ENCODE peak calls at places on chromosome 17, in nine cellular contexts. One of them, this sample, is unnamed.

GRCh38 chr17:32516940-32517711 is 30.3 kb downstream of the CDK5R1 start:
- DNase-seq in Karpas-422: no peak
- DNase-seq in naive thymus-derived CD4-positive, alpha-beta T cell: no peak
- DNase-seq in CD4-positive, CD25-positive, alpha-beta regulatory T cell: no peak
- DNase-seq in A673: peak; percentile 38
- DNase-seq in right atrium auricular region: no peak
- DNase-seq in right cardiac atrium: no peak
- DNase-seq in pancreas: no peak
- DNase-seq in mesendoderm: peak; percentile 37
- DNase-seq in this sample: no peak

GRCh38 chr17:47717261-47717697 is 15.8 kb upstream of the TBX21 start:
- DNase-seq in right atrium auricular region: no peak
- DNase-seq in naive thymus-derived CD4-positive, alpha-beta T cell: no peak
- DNase-seq in right cardiac atrium: no peak
- DNase-seq in CD4-positive, CD25-positive, alpha-beta regulatory T cell: no peak
- DNase-seq in mesendoderm: no peak
- DNase-seq in A673: no peak
- DNase-seq in Karpas-422: no peak
- DNase-seq in pancreas: no peak
- DNase-seq in this sample: no peak

GRCh38 chr17:70307430-70307829 is 138.1 kb downstream of the KCNJ2 start:
- DNase-seq in naive thymus-derived CD4-positive, alpha-beta T cell: no peak
- DNase-seq in pancreas: no peak
- DNase-seq in right atrium auricular region: no peak
- DNase-seq in CD4-positive, CD25-positive, alpha-beta regulatory T cell: no peak
- DNase-seq in mesendoderm: no peak
- DNase-seq in Karpas-422: no peak
- DNase-seq in A673: no peak
- DNase-seq in right cardiac atrium: no peak
- DNase-seq in this sample: no peak

GRCh38 chr17:27771576-27771975 is 28.8 kb downstream of the NOS2 start:
- DNase-seq in CD4-positive, CD25-positive, alpha-beta regulatory T cell: no peak
- DNase-seq in naive thymus-derived CD4-positive, alpha-beta T cell: no peak
- DNase-seq in Karpas-422: no peak
- DNase-seq in pancreas: no peak
- DNase-seq in mesendoderm: no peak
- DNase-seq in right cardiac atrium: no peak
- DNase-seq in right atrium auricular region: no peak
- DNase-seq in A673: no peak
- DNase-seq in this sample: no peak

GRCh38 chr17:2084766-2085647 is 30.1 kb downstream of the HIC1 start:
- DNase-seq in A673: no peak
- DNase-seq in naive thymus-derived CD4-positive, alpha-beta T cell: no peak
- DNase-seq in pancreas: no peak
- DNase-seq in right cardiac atrium: peak; percentile 61
- DNase-seq in mesendoderm: no peak
- DNase-seq in right atrium auricular region: no peak
- DNase-seq in CD4-positive, CD25-positive, alpha-beta regulatory T cell: no peak
- DNase-seq in Karpas-422: no peak
- DNase-seq in this sample: no peak

GRCh38 chr17:5120036-5120435 is 4.2 kb downstream of the USP6 start:
- DNase-seq in mesendoderm: no peak
- DNase-seq in A673: no peak
- DNase-seq in naive thymus-derived CD4-positive, alpha-beta T cell: no peak
- DNase-seq in CD4-positive, CD25-positive, alpha-beta regulatory T cell: no peak
- DNase-seq in right atrium auricular region: no peak
- DNase-seq in Karpas-422: no peak
- DNase-seq in pancreas: no peak
- DNase-seq in right cardiac atrium: no peak
- DNase-seq in this sample: no peak

GRCh38 chr17:12402963-12403622 is 262.6 kb upstream of the MYOCD start:
- DNase-seq in right cardiac atrium: no peak
- DNase-seq in naive thymus-derived CD4-positive, alpha-beta T cell: no peak
- DNase-seq in right atrium auricular region: no peak
- DNase-seq in mesendoderm: peak; percentile 44
- DNase-seq in pancreas: no peak
- DNase-seq in CD4-positive, CD25-positive, alpha-beta regulatory T cell: no peak
- DNase-seq in A673: no peak
- DNase-seq in Karpas-422: no peak
- DNase-seq in this sample: no peak

GRCh38 chr17:69672924-69673323 is 258.4 kb downstream of the MAP2K6 start:
- DNase-seq in right cardiac atrium: no peak
- DNase-seq in CD4-positive, CD25-positive, alpha-beta regulatory T cell: no peak
- DNase-seq in naive thymus-derived CD4-positive, alpha-beta T cell: no peak
- DNase-seq in right atrium auricular region: no peak
- DNase-seq in Karpas-422: no peak
- DNase-seq in pancreas: no peak
- DNase-seq in A673: no peak
- DNase-seq in mesendoderm: peak; percentile 54
- DNase-seq in this sample: no peak

GRCh38 chr17:38914741-38915638 is 10.4 kb upstream of the LASP1NB start:
- DNase-seq in mesendoderm: peak; percentile 44
- DNase-seq in Karpas-422: no peak
- DNase-seq in right cardiac atrium: no peak
- DNase-seq in A673: no peak
- DNase-seq in CD4-positive, CD25-positive, alpha-beta regulatory T cell: no peak
- DNase-seq in pancreas: no peak
- DNase-seq in right atrium auricular region: peak; percentile 23
- DNase-seq in naive thymus-derived CD4-positive, alpha-beta T cell: no peak
- DNase-seq in this sample: no peak

GRCh38 chr17:75109047-75109406 is 742 bp upstream of the ARMC7 start:
- DNase-seq in mesendoderm: no peak
- DNase-seq in naive thymus-derived CD4-positive, alpha-beta T cell: no peak
- DNase-seq in CD4-positive, CD25-positive, alpha-beta regulatory T cell: no peak
- DNase-seq in Karpas-422: peak; percentile 40
- DNase-seq in A673: no peak
- DNase-seq in right atrium auricular region: no peak
- DNase-seq in pancreas: no peak
- DNase-seq in right cardiac atrium: no peak
- DNase-seq in this sample: no peak

GRCh38 chr17:27526603-27527002 is 70.4 kb downstream of the KSR1 start:
- DNase-seq in right atrium auricular region: peak; percentile 68
- DNase-seq in CD4-positive, CD25-positive, alpha-beta regulatory T cell: peak; percentile 74
- DNase-seq in pancreas: peak; percentile 71
- DNase-seq in right cardiac atrium: peak; percentile 55
- DNase-seq in naive thymus-derived CD4-positive, alpha-beta T cell: no peak
- DNase-seq in mesendoderm: peak; percentile 73
- DNase-seq in A673: peak; percentile 30
- DNase-seq in Karpas-422: no peak
- DNase-seq in this sample: no peak

GRCh38 chr17:31690118-31690517 is 168.9 kb downstream of the COPRS start:
- DNase-seq in A673: no peak
- DNase-seq in right cardiac atrium: no peak
- DNase-seq in Karpas-422: no peak
- DNase-seq in naive thymus-derived CD4-positive, alpha-beta T cell: no peak
- DNase-seq in pancreas: no peak
- DNase-seq in CD4-positive, CD25-positive, alpha-beta regulatory T cell: no peak
- DNase-seq in mesendoderm: no peak
- DNase-seq in right atrium auricular region: no peak
- DNase-seq in this sample: no peak

GRCh38 chr17:78601577-78602190 is 24.5 kb upstream of the DNAH17 start:
- DNase-seq in right cardiac atrium: no peak
- DNase-seq in right atrium auricular region: no peak
- DNase-seq in A673: no peak
- DNase-seq in pancreas: no peak
- DNase-seq in CD4-positive, CD25-positive, alpha-beta regulatory T cell: no peak
- DNase-seq in naive thymus-derived CD4-positive, alpha-beta T cell: no peak
- DNase-seq in Karpas-422: no peak
- DNase-seq in mesendoderm: no peak
- DNase-seq in this sample: no peak

GRCh38 chr17:5055543-5055942 is 20.3 kb upstream of the SLC52A1 start:
- DNase-seq in right cardiac atrium: no peak
- DNase-seq in naive thymus-derived CD4-positive, alpha-beta T cell: no peak
- DNase-seq in Karpas-422: peak; percentile 52
- DNase-seq in CD4-positive, CD25-positive, alpha-beta regulatory T cell: no peak
- DNase-seq in pancreas: no peak
- DNase-seq in right atrium auricular region: no peak
- DNase-seq in A673: no peak
- DNase-seq in mesendoderm: peak; percentile 22
- DNase-seq in this sample: no peak

GRCh38 chr17:82386256-82386831 is 14.8 kb downstream of the UTS2R start:
- DNase-seq in CD4-positive, CD25-positive, alpha-beta regulatory T cell: no peak
- DNase-seq in right cardiac atrium: no peak
- DNase-seq in mesendoderm: peak; percentile 21
- DNase-seq in pancreas: no peak
- DNase-seq in Karpas-422: no peak
- DNase-seq in naive thymus-derived CD4-positive, alpha-beta T cell: no peak
- DNase-seq in right atrium auricular region: no peak
- DNase-seq in A673: no peak
- DNase-seq in this sample: no peak

GRCh38 chr17:35819456-35819855 is 10.2 kb downstream of the TAF15 start:
- DNase-seq in right cardiac atrium: no peak
- DNase-seq in Karpas-422: no peak
- DNase-seq in naive thymus-derived CD4-positive, alpha-beta T cell: no peak
- DNase-seq in right atrium auricular region: no peak
- DNase-seq in CD4-positive, CD25-positive, alpha-beta regulatory T cell: no peak
- DNase-seq in pancreas: no peak
- DNase-seq in A673: no peak
- DNase-seq in mesendoderm: no peak
- DNase-seq in this sample: no peak

GRCh38 chr17:55536205-55536604 is 25.0 kb upstream of the SMIM36 start:
- DNase-seq in right cardiac atrium: no peak
- DNase-seq in A673: no peak
- DNase-seq in pancreas: no peak
- DNase-seq in right atrium auricular region: no peak
- DNase-seq in Karpas-422: no peak
- DNase-seq in naive thymus-derived CD4-positive, alpha-beta T cell: no peak
- DNase-seq in CD4-positive, CD25-positive, alpha-beta regulatory T cell: no peak
- DNase-seq in mesendoderm: no peak
- DNase-seq in this sample: no peak

GRCh38 chr17:9021158-9021984 is at the start of gene NTN1:
- DNase-seq in Karpas-422: no peak
- DNase-seq in A673: peak; percentile 61
- DNase-seq in naive thymus-derived CD4-positive, alpha-beta T cell: peak; percentile 25
- DNase-seq in pancreas: peak; percentile 57
- DNase-seq in mesendoderm: no peak
- DNase-seq in CD4-positive, CD25-positive, alpha-beta regulatory T cell: peak; percentile 29
- DNase-seq in right atrium auricular region: peak; percentile 59
- DNase-seq in right cardiac atrium: peak; percentile 66
- DNase-seq in this sample: no peak

DNA sequence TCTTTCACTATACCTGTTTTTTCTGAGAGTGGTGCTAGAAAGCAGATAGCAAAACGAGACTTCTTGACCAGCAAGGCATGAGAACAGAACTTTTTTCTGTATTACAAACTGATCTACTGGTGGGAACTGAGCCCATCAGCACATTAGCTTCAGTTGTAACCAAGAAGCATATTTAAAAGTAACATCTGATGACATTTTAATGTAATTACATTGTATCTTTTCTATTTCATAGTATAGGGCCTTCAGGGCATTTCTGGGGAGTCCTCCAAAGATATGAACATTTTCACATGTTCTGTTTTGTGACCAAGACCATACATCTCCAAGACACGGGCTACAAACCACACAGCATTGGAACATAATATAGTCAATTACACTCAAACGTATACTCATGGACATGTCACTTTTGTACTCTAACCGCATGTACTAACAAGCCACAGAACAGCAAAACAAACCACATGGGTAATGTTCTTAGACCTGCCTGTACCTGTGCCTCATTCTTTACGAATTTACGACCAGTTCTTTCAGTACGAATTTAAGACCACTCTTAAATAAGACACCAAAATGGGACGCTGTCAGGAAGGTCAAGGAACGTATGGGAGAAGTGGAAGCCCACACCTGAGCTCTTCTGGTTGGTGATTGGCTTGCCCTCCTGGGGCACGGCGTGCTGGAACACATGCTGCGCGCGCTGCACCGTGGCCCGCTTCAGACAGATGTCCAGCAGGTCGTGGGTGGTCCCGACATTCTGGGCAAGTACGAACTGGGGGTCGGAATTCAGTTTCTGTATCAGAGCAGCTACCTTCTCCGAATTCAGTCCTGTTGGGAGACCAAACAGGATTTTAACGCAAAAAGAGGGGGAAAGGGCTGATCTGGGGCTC is 811 bp downstream of the BLMH start:
- DNase-seq in right cardiac atrium: peak; percentile 33
- DNase-seq in pancreas: peak; percentile 52
- DNase-seq in naive thymus-derived CD4-positive, alpha-beta T cell: no peak
- DNase-seq in right atrium auricular region: no peak
- DNase-seq in CD4-positive, CD25-positive, alpha-beta regulatory T cell: peak; percentile 46
- DNase-seq in mesendoderm: peak; percentile 50
- DNase-seq in Karpas-422: peak; percentile 81
- DNase-seq in A673: peak; percentile 18
- DNase-seq in this sample: no peak
- H3K27me3 ChIP-seq in right cardiac atrium: no peaks in the 10 kb centered on the region
- H3K27me3 ChIP-seq in pancreas: no peaks in the 10 kb centered on the region
- H3K27me3 ChIP-seq in naive thymus-derived CD4-positive, alpha-beta T cell: no peaks in the 10 kb centered on the region
- H3K27me3 ChIP-seq in right atrium auricular region: no peaks in the 10 kb centered on the region
- H3K27me3 ChIP-seq in CD4-positive, CD25-positive, alpha-beta regulatory T cell: no peaks in the 10 kb centered on the region
- H3K27me3 ChIP-seq in mesendoderm: no peaks in the 10 kb centered on the region
- H3K27me3 ChIP-seq in Karpas-422: no peaks in the 10 kb centered on the region
- H3K27me3 ChIP-seq in A673: no peaks in the 10 kb centered on the region
- H3K27me3 ChIP-seq in this sample: no peaks in the 10 kb centered on the region

GRCh38 chr17:44094701-44095387 is 24.3 kb downstream of the G6PC3 start:
- DNase-seq in A673: no peak
- DNase-seq in pancreas: no peak
- DNase-seq in mesendoderm: no peak
- DNase-seq in right atrium auricular region: no peak
- DNase-seq in naive thymus-derived CD4-positive, alpha-beta T cell: no peak
- DNase-seq in right cardiac atrium: no peak
- DNase-seq in Karpas-422: no peak
- DNase-seq in CD4-positive, CD25-positive, alpha-beta regulatory T cell: no peak
- DNase-seq in this sample: no peak
- H3K27ac ChIP-seq in A673: peak overlapping the region; percentile 97
- H3K27ac ChIP-seq in pancreas: no peak overlapping the region
- H3K27ac ChIP-seq in mesendoderm: peak overlapping the region; percentile 64
- H3K27ac ChIP-seq in right atrium auricular region: peak overlapping the region; percentile 83
- H3K27ac ChIP-seq in naive thymus-derived CD4-positive, alpha-beta T cell: no peak overlapping the region
- H3K27ac ChIP-seq in right cardiac atrium: peak overlapping the region; percentile 86
- H3K27ac ChIP-seq in Karpas-422: no peak overlapping the region
- H3K27ac ChIP-seq in CD4-positive, CD25-positive, alpha-beta regulatory T cell: no peak overlapping the region
- H3K27ac ChIP-seq in this sample: no peak overlapping the region

GRCh38 chr17:49987290-49987585 is 7.8 kb downstream of the DLX3 start:
- DNase-seq in naive thymus-derived CD4-positive, alpha-beta T cell: no peak
- DNase-seq in right atrium auricular region: no peak
- DNase-seq in CD4-positive, CD25-positive, alpha-beta regulatory T cell: no peak
- DNase-seq in A673: no peak
- DNase-seq in right cardiac atrium: no peak
- DNase-seq in mesendoderm: no peak
- DNase-seq in pancreas: no peak
- DNase-seq in Karpas-422: no peak
- DNase-seq in this sample: no peak
- H3K27me3 ChIP-seq in naive thymus-derived CD4-positive, alpha-beta T cell: peaks cover 5% of the 10 kb centered on the region
- H3K27me3 ChIP-seq in right atrium auricular region: no peaks in the 10 kb centered on the region
- H3K27me3 ChIP-seq in CD4-positive, CD25-positive, alpha-beta regulatory T cell: peaks cover 13% of the 10 kb centered on the region
- H3K27me3 ChIP-seq in A673: peaks cover 37% of the 10 kb centered on the region
- H3K27me3 ChIP-seq in right cardiac atrium: no peaks in the 10 kb centered on the region
- H3K27me3 ChIP-seq in mesendoderm: peaks cover 30% of the 10 kb centered on the region
- H3K27me3 ChIP-seq in pancreas: peaks cover 2% of the 10 kb centered on the region
- H3K27me3 ChIP-seq in Karpas-422: no peaks in the 10 kb centered on the region
- H3K27me3 ChIP-seq in this sample: peaks cover 32% of the 10 kb centered on the region

DNA sequence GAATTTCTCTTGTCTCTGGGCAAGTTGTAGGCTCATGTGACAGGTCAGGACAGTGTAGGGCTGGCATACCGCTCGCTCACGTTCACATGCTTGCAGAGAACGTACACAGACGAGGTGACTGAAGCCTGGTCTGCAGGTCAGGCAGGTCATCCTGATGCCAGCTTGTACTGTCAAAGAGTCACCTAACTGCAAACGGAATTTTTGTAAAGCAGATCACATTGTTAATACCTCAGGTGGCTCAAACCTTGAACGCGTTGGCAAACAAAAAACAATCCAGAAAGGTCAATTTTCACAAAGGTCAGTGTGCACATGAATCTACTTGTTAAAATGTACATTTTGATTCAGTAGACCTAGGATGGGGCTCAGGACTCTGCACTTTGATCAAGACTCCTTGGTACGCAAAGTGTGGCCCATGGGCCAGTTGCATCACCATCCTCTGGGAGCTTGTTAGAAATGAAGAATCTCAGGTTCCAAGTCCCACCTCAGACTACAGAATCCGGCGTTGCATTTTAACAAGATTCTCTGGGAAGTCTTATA is 28.6 kb downstream of the ANKRD40 start:
- DNase-seq in right atrium auricular region: no peak
- DNase-seq in Karpas-422: no peak
- DNase-seq in A673: no peak
- DNase-seq in right cardiac atrium: no peak
- DNase-seq in CD4-positive, CD25-positive, alpha-beta regulatory T cell: no peak
- DNase-seq in mesendoderm: no peak
- DNase-seq in naive thymus-derived CD4-positive, alpha-beta T cell: no peak
- DNase-seq in pancreas: no peak
- DNase-seq in this sample: no peak
- H3K27ac ChIP-seq in right atrium auricular region: no peak overlapping the region
- H3K27ac ChIP-seq in Karpas-422: no peak overlapping the region
- H3K27ac ChIP-seq in A673: no peak overlapping the region
- H3K27ac ChIP-seq in right cardiac atrium: no peak overlapping the region
- H3K27ac ChIP-seq in CD4-positive, CD25-positive, alpha-beta regulatory T cell: no peak overlapping the region
- H3K27ac ChIP-seq in mesendoderm: no peak overlapping the region
- H3K27ac ChIP-seq in naive thymus-derived CD4-positive, alpha-beta T cell: no peak overlapping the region
- H3K27ac ChIP-seq in pancreas: no peak overlapping the region
- H3K27ac ChIP-seq in this sample: no peak overlapping the region